ENCODE peak calls at places on chromosome 11, in ten cellular contexts. E is lower leg skin; O is GM13977; R is CD4-positive, alpha-beta T cell; C is mammary epithelial cell; Z is testis; L is RWPE1; N is psoas muscle; S is endothelial cell of umbilical vein; K is kidney. U is an unnamed sample.

GRCh38 chr11:6298605-6299004 is 21.7 kb downstream of the CAVIN3 start:
- DNase-seq in O (no peak), C (peak; percentile 28), E (no peak), R (no peak), S (peak; percentile 32), L (peak; percentile 39), Z (peak; percentile 83), N (peak; percentile 64), K (no peak), U (peak; percentile 48)

GRCh38 chr11:44726278-44727113 is at the start of gene TSPAN18:
- DNase-seq in N (no peak), R (peak; percentile 18), L (no peak), K (peak; percentile 77), Z (no peak), S (no peak), C (no peak), E (no peak), O (peak; percentile 87), U (peak; percentile 58)

GRCh38 chr11:70678931-70679900 is 280.9 kb downstream of the CTTN start:
- DNase-seq in Z (no peak), S (no peak), K (peak; percentile 68), L (no peak), O (no peak), E (no peak), R (no peak), N (no peak), C (no peak), U (no peak)

GRCh38 chr11:47724041-47724729 is 9.0 kb upstream of the AGBL2 start:
- DNase-seq in L (no peak), R (no peak), K (no peak), O (no peak), Z (peak; percentile 50), E (no peak), N (no peak), S (no peak), C (peak; percentile 27), U (no peak)

GRCh38 chr11:65209711-65210360 is 28.1 kb downstream of the CAPN1 start:
- DNase-seq in E (no peak), K (peak; percentile 47), R (no peak), N (no peak), L (no peak), Z (no peak), O (no peak), S (no peak), C (no peak), U (no peak)

GRCh38 chr11:77088236-77089003 is 14.2 kb upstream of the OMP start:
- DNase-seq in S (no peak), C (no peak), O (no peak), L (no peak), E (no peak), Z (no peak), N (peak; percentile 41), R (no peak), K (peak; percentile 59), U (no peak)

GRCh38 chr11:2542406-2542805 is 97.6 kb downstream of the KCNQ1 start:
- DNase-seq in Z (no peak), E (no peak), K (peak; percentile 37), O (no peak), S (no peak), N (peak; percentile 31), L (no peak), C (no peak), R (no peak), U (no peak)

GRCh38 chr11:113705871-113706654 is at the start of gene TMPRSS5:
- DNase-seq in L (no peak), E (no peak), N (no peak), O (no peak), Z (no peak), C (no peak), R (no peak), K (no peak), S (no peak), U (no peak)

GRCh38 chr11:44623321-44623715 is 57.9 kb downstream of the CD82 start:
- DNase-seq in Z (peak; percentile 2), E (peak; percentile 10), C (no peak), O (peak; percentile 16), N (no peak), K (no peak), L (no peak), S (peak; percentile 77), R (no peak), U (no peak)

GRCh38 chr11:78905756-78906155 is 331.1 kb upstream of the NARS2 start:
- DNase-seq in O (no peak), S (no peak), R (no peak), Z (peak; percentile 26), L (no peak), C (no peak), E (no peak), K (no peak), N (no peak), U (no peak)

GRCh38 chr11:82937554-82937953 is 36.0 kb downstream of the DDIAS start:
- DNase-seq in S (no peak), K (no peak), O (no peak), L (no peak), R (no peak), Z (no peak), C (no peak), E (no peak), N (no peak), U (no peak)

GRCh38 chr11:47433991-47434786 is 8.0 kb upstream of the PSMC3 start:
- DNase-seq in O (no peak), K (no peak), R (no peak), Z (peak; percentile 71), N (peak; percentile 66), C (no peak), S (no peak), E (no peak), L (no peak), U (no peak)

GRCh38 chr11:75576445-75577049 is 14.5 kb downstream of the SERPINH1 start:
- DNase-seq in K (peak; percentile 95), E (peak; percentile 47), L (no peak), S (peak; percentile 34), O (peak; percentile 59), Z (peak; percentile 50), C (no peak), N (peak; percentile 72), R (no peak), U (peak; percentile 29)

GRCh38 chr11:59705281-59705680 is 8.4 kb downstream of the OR10V1 start:
- DNase-seq in K (no peak), S (no peak), O (no peak), Z (no peak), L (no peak), N (no peak), R (no peak), E (no peak), C (no peak), U (no peak)

GRCh38 chr11:8205566-8205965 is 36.7 kb upstream of the RIC3 start:
- DNase-seq in N (no peak), O (no peak), K (no peak), L (no peak), E (no peak), S (no peak), C (no peak), Z (no peak), R (no peak), U (no peak)
- TF ChIP-seq CTCF in N (no peak), O (no peak), K (no peak), L (no peak), E (no peak), S (no peak), C (no peak), Z (no peak), R (no peak), U (no peak)

DNA sequence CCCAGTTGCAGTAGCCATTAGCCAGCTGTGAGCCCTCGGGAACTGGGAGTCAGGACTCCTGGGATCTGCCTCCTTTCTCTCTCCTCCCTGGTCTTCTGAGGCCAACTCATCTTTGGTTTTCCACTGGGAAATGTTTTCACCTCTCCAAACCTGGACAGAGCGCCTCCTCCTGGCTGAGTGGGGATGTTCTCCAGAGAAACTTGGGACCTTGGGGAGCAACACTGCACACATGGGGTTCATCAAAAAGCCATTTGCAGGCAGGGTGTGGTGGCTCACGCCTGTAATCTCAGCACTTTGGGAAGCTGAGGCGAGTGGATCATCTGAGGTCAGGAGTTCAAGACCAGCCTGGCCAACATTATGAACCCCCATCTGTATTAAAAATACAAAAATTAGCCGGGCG is 145.4 kb downstream of the NECTIN1 start:
- DNase-seq in L (no peak), R (no peak), S (no peak), E (no peak), Z (no peak), N (no peak), O (no peak), K (no peak), C (no peak), U (no peak)
- TF ChIP-seq CTCF in L (no peak), R (no peak), S (no peak), E (no peak), Z (no peak), N (no peak), O (peak; percentile 21), K (no peak), C (peak; percentile 14), U (peak; percentile 12)

DNA sequence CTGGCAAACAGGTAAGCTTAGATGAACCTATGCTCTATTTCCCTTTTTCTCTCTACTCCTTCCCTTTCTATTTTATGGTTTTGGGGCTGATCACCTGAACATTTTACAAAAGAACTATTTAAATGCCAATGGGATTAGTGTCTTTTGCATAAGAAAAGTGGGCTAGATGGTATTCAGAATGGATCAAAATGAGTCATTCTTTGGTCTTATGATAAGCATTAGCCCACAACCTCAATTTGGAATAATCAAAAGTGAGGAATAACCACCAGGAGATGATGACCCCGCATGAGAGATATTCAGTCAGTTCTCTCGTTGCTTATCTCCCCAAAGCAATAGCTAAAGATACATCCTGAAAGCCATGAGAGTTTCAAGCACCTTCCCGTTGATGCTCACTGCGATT is 399.0 kb upstream of the CADM1 start:
- DNase-seq in R (no peak), E (no peak), N (no peak), L (no peak), C (no peak), O (no peak), Z (no peak), K (no peak), S (no peak), U (no peak)
- TF ChIP-seq CTCF in R (no peak), E (no peak), N (no peak), L (no peak), C (no peak), O (no peak), Z (no peak), K (no peak), S (no peak), U (no peak)

GRCh38 chr11:31873115-31873514 is 62.0 kb upstream of the PAX6 start:
- DNase-seq in Z (no peak), C (no peak), N (no peak), K (no peak), L (no peak), S (no peak), O (no peak), R (no peak), E (no peak), U (no peak)

GRCh38 chr11:31874631-31875191 is 63.6 kb upstream of the PAX6 start:
- DNase-seq in C (peak; percentile 9), N (no peak), E (peak; percentile 17), Z (no peak), K (no peak), L (no peak), O (no peak), R (no peak), S (no peak), U (no peak)

GRCh38 chr11:31870609-31871309 is 59.6 kb upstream of the PAX6 start:
- DNase-seq in E (no peak), C (peak; percentile 23), Z (peak; percentile 68), S (peak; percentile 62), L (peak; percentile 26), O (peak; percentile 45), R (no peak), N (peak; percentile 53), K (peak; percentile 55), U (peak; percentile 47)

GRCh38 chr11:31872074-31872440 is 60.9 kb upstream of the PAX6 start:
- DNase-seq in L (no peak), S (no peak), O (no peak), E (no peak), N (no peak), R (no peak), C (peak; percentile 70), Z (no peak), K (no peak), U (no peak)

GRCh38 chr11:31871310-31872073 is 60.4 kb upstream of the PAX6 start:
- DNase-seq in Z (no peak), R (no peak), L (no peak), K (no peak), S (no peak), C (no peak), E (no peak), O (no peak), N (no peak), U (no peak)
- TF ChIP-seq CTCF in Z (no peak), R (no peak), L (no peak), K (no peak), S (no peak), C (no peak), E (no peak), O (no peak), N (no peak), U (no peak)

U was measured in activated CD8-positive, alpha-beta T cell treated with anti-CD3 and anti-CD28 coated beads for 36 hours.